ENCODE peak calls at places on chromosomes 1 and 21, in six cellular contexts. T is uterus, Z is tibial nerve, B is IMR-90, O is hepatocyte, V is lower lobe of right lung. X is an unnamed sample.
A peak's percentile ranks its signal among the peaks of the same experiment; 100 is the strongest.

GRCh38 chr1:31943546-31944184 is 5.5 kb upstream of the PTP4A2 start:
- DNase-seq in T (no peak), Z (no peak), B (no peak), O (no peak), V (no peak), X (no peak)

GRCh38 chr21:32712043-32712442 is 15.8 kb downstream of the SYNJ1 start:
- DNase-seq in T (no peak), Z (no peak), B (no peak), O (no peak), V (no peak), X (no peak)

GRCh38 chr1:64801851-64802523 is 57.1 kb downstream of the RAVER2 start:
- DNase-seq in T (no peak), Z (no peak), B (no peak), O (no peak), V (no peak), X (no peak)

GRCh38 chr21:33362044-33362555 is 37.3 kb downstream of the IFNAR1 start:
- DNase-seq in T (no peak), Z (no peak), B (no peak), O (peak; percentile 28), V (no peak), X (no peak)

GRCh38 chr1:200037501-200037900 is 10.0 kb downstream of the NR5A2 start:
- DNase-seq in T (no peak), Z (no peak), B (no peak), O (no peak), V (no peak), X (no peak)

GRCh38 chr1:186813420-186813819 is 15.3 kb upstream of the PLA2G4A start:
- DNase-seq in T (no peak), Z (no peak), B (peak; percentile 4), O (no peak), V (no peak), X (no peak)

GRCh38 chr1:16014509-16015482 is 3.0 kb downstream of the HSPB7 start:
- DNase-seq in T (peak; percentile 81), Z (peak; percentile 27), B (no peak), O (peak; percentile 65), V (no peak), X (no peak)

GRCh38 chr21:32206631-32207030 is 72.2 kb downstream of the MIS18A start:
- DNase-seq in T (no peak), Z (no peak), B (no peak), O (no peak), V (no peak), X (no peak)

GRCh38 chr1:52426391-52426790 is 22.0 kb downstream of the PRPF38A start:
- DNase-seq in T (no peak), Z (no peak), B (peak; percentile 86), O (peak; percentile 12), V (no peak), X (no peak)

GRCh38 chr1:93591291-93591832 is 90.3 kb downstream of the BCAR3 start:
- DNase-seq in T (no peak), Z (no peak), B (no peak), O (peak; percentile 57), V (no peak), X (no peak)

GRCh38 chr1:226710501-226710900 is 28.6 kb downstream of the ITPKB start:
- DNase-seq in T (no peak), Z (no peak), B (no peak), O (no peak), V (no peak), X (no peak)

GRCh38 chr1:98940680-98941079 is 64.0 kb downstream of the PLPPR5 start:
- DNase-seq in T (no peak), Z (no peak), B (peak; percentile 81), O (no peak), V (no peak), X (no peak)

GRCh38 chr1:16207318-16208269 is 4.9 kb downstream of the ARHGEF19 start:
- DNase-seq in T (peak; percentile 50), Z (no peak), B (no peak), O (peak; percentile 21), V (no peak), X (no peak)

GRCh38 chr1:162823231-162823630 is 32.7 kb downstream of the HSD17B7 start:
- DNase-seq in T (no peak), Z (no peak), B (no peak), O (no peak), V (no peak), X (no peak)

GRCh38 chr1:39940253-39940652 is 14.7 kb upstream of the MFSD2A start:
- DNase-seq in T (no peak), Z (no peak), B (no peak), O (no peak), V (peak; percentile 62), X (no peak)

GRCh38 chr1:225578247-225578646 is 74.7 kb downstream of the ENAH start:
- DNase-seq in T (no peak), Z (no peak), B (no peak), O (no peak), V (no peak), X (no peak)

GRCh38 chr1:33119532-33120217 is 38.7 kb downstream of the AZIN2 start:
- DNase-seq in T (no peak), Z (no peak), B (peak; percentile 46), O (no peak), V (no peak), X (no peak)

GRCh38 chr1:151570819-151571218 is 30.7 kb downstream of the TUFT1 start:
- DNase-seq in T (no peak), Z (no peak), B (no peak), O (no peak), V (no peak), X (no peak)

GRCh38 chr1:36475910-36476604 is 6.7 kb downstream of the CSF3R start:
- DNase-seq in T (no peak), Z (no peak), B (no peak), O (no peak), V (no peak), X (no peak)

GRCh38 chr1:35555601-35556477 is 1.4 kb downstream of the KIAA0319L start:
- DNase-seq in T (no peak), Z (no peak), B (peak; percentile 78), O (peak; percentile 57), V (no peak), X (no peak)

GRCh38 chr21:14273736-14274538 is 58.0 kb downstream of the RBM11 start:
- DNase-seq in T (no peak), Z (no peak), B (no peak), O (peak; percentile 63), V (peak; percentile 83), X (no peak)

GRCh38 chr1:70818391-70818790 is 229.2 kb downstream of the PTGER3 start:
- DNase-seq in T (no peak), Z (no peak), B (no peak), O (no peak), V (no peak), X (no peak)

GRCh38 chr21:36186506-36187399 is 30.1 kb downstream of the DOP1B start:
- DNase-seq in T (no peak), Z (no peak), B (no peak), O (no peak), V (no peak), X (no peak)

GRCh38 chr1:214438530-214438929 is 112.9 kb downstream of the PTPN14 start:
- DNase-seq in T (no peak), Z (no peak), B (no peak), O (no peak), V (no peak), X (no peak)

GRCh38 chr1:17442841-17443240 is 3.4 kb upstream of the RCC2 start:
- DNase-seq in T (no peak), Z (no peak), B (no peak), O (no peak), V (no peak), X (no peak)

GRCh38 chr1:17440074-17440826 is 773 bp upstream of the RCC2 start:
- DNase-seq in T (no peak), Z (no peak), B (no peak), O (no peak), V (no peak), X (no peak)

GRCh38 chr1:17440827-17441168 is 1.3 kb upstream of the RCC2 start:
- DNase-seq in T (no peak), Z (no peak), B (no peak), O (no peak), V (no peak), X (no peak)

GRCh38 chr1:17441993-17442357 is 2.5 kb upstream of the RCC2 start:
- DNase-seq in T (no peak), Z (no peak), B (no peak), O (no peak), V (no peak), X (no peak)

GRCh38 chr1:17441265-17441992 is 2.0 kb upstream of the RCC2 start:
- DNase-seq in T (no peak), Z (no peak), B (peak; percentile 64), O (peak; percentile 30), V (no peak), X (no peak)
- H3K4me3 ChIP-seq in T (no peak overlapping the region), Z (no peak overlapping the region), B (no peak overlapping the region), O (no peak overlapping the region), V (no peak overlapping the region), X (no peak overlapping the region)

GRCh38 chr1:14782741-14783591 is 184.5 kb downstream of the KAZN start:
- DNase-seq in T (no peak), Z (no peak), B (no peak), O (no peak), V (no peak), X (no peak)
- TF ChIP-seq CTCF in T (no peak), Z (no peak), B (peak; percentile 10), O (peak; percentile 15), V (no peak), X (no peak)

DNA sequence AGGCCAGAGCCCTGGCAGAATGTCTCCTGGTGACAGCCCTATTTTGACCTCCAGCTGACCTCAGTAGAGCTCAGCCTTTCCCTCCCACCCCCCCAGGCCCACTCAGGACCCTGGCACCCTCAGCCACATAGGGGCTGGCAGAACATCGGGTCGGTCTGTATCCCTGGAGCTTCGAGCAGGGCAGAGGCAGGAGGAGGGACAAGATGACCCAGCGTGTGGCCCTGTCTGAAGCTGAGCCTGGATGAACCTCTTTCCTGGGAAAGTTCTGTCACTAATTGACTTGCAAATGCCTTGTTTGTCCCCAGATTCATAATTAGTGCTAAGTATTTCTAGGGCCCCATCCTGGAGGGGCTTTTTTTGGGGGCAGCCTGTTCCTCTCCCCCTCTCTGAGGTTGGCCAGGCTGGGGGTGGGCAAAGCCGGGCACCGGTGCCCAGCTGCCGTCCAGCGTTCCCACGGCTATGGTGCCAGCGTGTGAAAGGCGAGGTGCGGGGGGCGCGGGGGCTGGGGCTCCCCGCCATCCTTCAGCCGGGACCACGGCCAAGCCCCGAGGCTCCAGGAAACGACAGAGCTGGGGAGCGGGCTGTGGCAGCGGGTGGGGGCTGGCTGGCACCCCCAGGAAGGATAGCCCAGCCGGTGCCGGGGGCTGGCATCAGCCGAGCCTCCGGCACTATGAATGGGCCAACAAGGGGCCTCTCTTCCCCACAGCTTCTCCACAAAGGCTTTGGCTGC is 31.3 kb downstream of the RHBG start:
- DNase-seq in T (no peak), Z (no peak), B (no peak), O (no peak), V (no peak), X (no peak)
- H3K27ac ChIP-seq in T (no peak overlapping the region), Z (no peak overlapping the region), B (no peak overlapping the region), O (no peak overlapping the region), V (no peak overlapping the region), X (no peak overlapping the region)

DNA sequence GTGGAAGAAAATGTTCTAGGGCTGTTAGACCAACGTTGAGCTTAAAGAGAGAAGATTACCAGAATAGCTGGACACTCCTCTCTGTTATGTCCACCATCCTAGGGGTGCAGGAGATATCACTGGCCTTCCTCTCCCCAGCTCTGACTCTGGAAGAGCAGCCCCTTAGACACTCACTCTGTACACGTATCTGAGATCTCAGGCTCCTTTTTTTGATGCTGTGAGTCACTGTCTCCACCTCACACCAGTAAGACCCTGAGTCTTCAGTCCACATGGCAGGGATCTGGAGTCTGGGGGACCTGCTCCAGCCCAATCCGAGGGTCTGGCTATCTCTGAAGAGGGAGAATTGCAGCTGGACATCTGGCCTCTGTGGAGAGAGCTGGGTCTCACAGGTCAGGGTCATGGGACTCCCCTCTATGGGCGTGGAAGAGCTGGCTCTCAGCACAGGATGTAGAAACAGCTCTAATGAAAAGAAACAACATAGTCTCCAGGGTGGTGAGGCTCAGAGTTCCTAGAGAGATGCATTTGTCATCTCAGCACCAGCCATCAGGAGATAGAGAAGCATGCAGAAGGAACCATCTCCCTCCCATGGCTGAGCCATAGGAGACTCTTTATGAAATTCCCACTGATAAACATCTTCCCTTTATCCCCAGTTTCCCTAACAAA is 3.5 kb downstream of the FCRL3 start:
- DNase-seq in T (no peak), Z (no peak), B (no peak), O (no peak), V (no peak), X (no peak)
- H3K4me3 ChIP-seq in T (no peak overlapping the region), Z (no peak overlapping the region), B (no peak overlapping the region), O (no peak overlapping the region), V (no peak overlapping the region), X (no peak overlapping the region)